ENCODE peak calls at places on chromosomes 11 and 22, in nine cellular contexts. E is tibial nerve, Q is HepG2, D is stomach, O is IMR-90, F is OCI-LY7, G is AG04450, W is Peyer's patch, X is heart left ventricle. A is an unnamed sample.

GRCh38 chr11:101127348-101127698 is 2.3 kb downstream of the PGR start:
- DNase-seq in E (no peak), Q (no peak), D (no peak), O (no peak), F (no peak), G (no peak), W (no peak), X (peak), A (peak)

GRCh38 chr11:82007536-82007935 is 726.1 kb downstream of the FAM181B start:
- DNase-seq in E (no peak), Q (no peak), D (no peak), O (no peak), F (no peak), G (no peak), W (no peak), X (no peak), A (no peak)

GRCh38 chr11:119844808-119845207 is 115.8 kb upstream of the NECTIN1 start:
- DNase-seq in E (no peak), Q (no peak), D (no peak), O (no peak), F (no peak), G (no peak), W (no peak), X (no peak), A (no peak)

GRCh38 chr11:24855951-24856350 is 359.1 kb downstream of the LUZP2 start:
- DNase-seq in E (no peak), Q (no peak), D (no peak), O (peak), F (no peak), G (no peak), W (no peak), X (no peak), A (no peak)

GRCh38 chr11:116715383-116715782 is 57.4 kb downstream of the BUD13 start:
- DNase-seq in E (no peak), Q (no peak), D (no peak), O (no peak), F (no peak), G (no peak), W (no peak), X (no peak), A (no peak)

GRCh38 chr22:46209262-46209661 is 40.8 kb downstream of the CDPF1 start:
- DNase-seq in E (no peak), Q (no peak), D (no peak), O (no peak), F (no peak), G (no peak), W (no peak), X (no peak), A (no peak)

GRCh38 chr11:75679566-75679965 is 10.7 kb upstream of the MAP6 start:
- DNase-seq in E (no peak), Q (no peak), D (no peak), O (no peak), F (no peak), G (no peak), W (no peak), X (no peak), A (no peak)

GRCh38 chr11:9516113-9516512 is 55.3 kb downstream of the ZNF143 start:
- DNase-seq in E (no peak), Q (no peak), D (no peak), O (no peak), F (no peak), G (no peak), W (peak), X (no peak), A (no peak)

GRCh38 chr22:45807156-45807915 is 135.7 kb downstream of the ATXN10 start:
- DNase-seq in E (no peak), Q (no peak), D (no peak), O (peak), F (no peak), G (no peak), W (no peak), X (no peak), A (no peak)

GRCh38 chr11:22165799-22166548 is 26.9 kb upstream of the ANO5 start:
- DNase-seq in E (no peak), Q (no peak), D (no peak), O (no peak), F (no peak), G (no peak), W (no peak), X (no peak), A (no peak)

GRCh38 chr11:10394229-10395100 is 60.6 kb upstream of the AMPD3 start:
- DNase-seq in E (no peak), Q (peak), D (no peak), O (peak), F (no peak), G (no peak), W (peak), X (no peak), A (no peak)

GRCh38 chr11:120907971-120908370 is 115.9 kb upstream of the TBCEL start:
- DNase-seq in E (no peak), Q (no peak), D (no peak), O (no peak), F (no peak), G (no peak), W (no peak), X (no peak), A (no peak)

GRCh38 chr11:124108158-124108557 is 7.1 kb upstream of the VWA5A start:
- DNase-seq in E (no peak), Q (peak), D (no peak), O (peak), F (peak), G (no peak), W (peak), X (no peak), A (no peak)

GRCh38 chr11:131511794-131512193 is 141.4 kb downstream of the NTM start:
- DNase-seq in E (peak), Q (peak), D (peak), O (no peak), F (peak), G (no peak), W (peak), X (no peak), A (peak)

GRCh38 chr22:49827853-49828598 is at the start of gene BRD1:
- DNase-seq in E (no peak), Q (no peak), D (peak), O (peak), F (peak), G (peak), W (peak), X (peak), A (peak)

GRCh38 chr11:118497831-118498230 is 29.4 kb upstream of the TTC36 start:
- DNase-seq in E (no peak), Q (no peak), D (no peak), O (peak), F (no peak), G (no peak), W (no peak), X (no peak), A (no peak)

GRCh38 chr11:65382804-65383368 is 440 bp upstream of the SLC25A45 start:
- DNase-seq in E (no peak), Q (no peak), D (peak), O (no peak), F (no peak), G (no peak), W (no peak), X (no peak), A (peak)

GRCh38 chr11:113132001-113132400 is 170.8 kb downstream of the NCAM1 start:
- DNase-seq in E (no peak), Q (no peak), D (no peak), O (no peak), F (no peak), G (no peak), W (no peak), X (no peak), A (no peak)

GRCh38 chr11:47104337-47104950 is 72.2 kb downstream of the ARFGAP2 start:
- DNase-seq in E (no peak), Q (no peak), D (no peak), O (peak), F (peak), G (no peak), W (no peak), X (no peak), A (no peak)

GRCh38 chr22:40178417-40179409 is 988 bp downstream of the TNRC6B start:
- DNase-seq in E (peak), Q (peak), D (no peak), O (peak), F (peak), G (no peak), W (peak), X (no peak), A (no peak)

GRCh38 chr11:25755918-25756584 is 575.9 kb upstream of the ANO3 start:
- DNase-seq in E (no peak), Q (no peak), D (no peak), O (no peak), F (no peak), G (no peak), W (no peak), X (peak), A (no peak)

GRCh38 chr11:132541794-132542193 is 990.5 kb downstream of the OPCML start:
- DNase-seq in E (no peak), Q (no peak), D (no peak), O (no peak), F (no peak), G (no peak), W (no peak), X (no peak), A (no peak)

GRCh38 chr11:72871089-72871488 is 56.9 kb downstream of the ATG16L2 start:
- DNase-seq in E (no peak), Q (no peak), D (no peak), O (peak), F (no peak), G (no peak), W (no peak), X (no peak), A (no peak)

GRCh38 chr11:111696556-111696955 is 69.6 kb downstream of the PPP2R1B start:
- DNase-seq in E (no peak), Q (no peak), D (no peak), O (peak), F (no peak), G (no peak), W (no peak), X (no peak), A (no peak)

GRCh38 chr11:47977651-47978050 is 2.7 kb upstream of the PTPRJ start:
- DNase-seq in E (no peak), Q (no peak), D (no peak), O (peak), F (no peak), G (no peak), W (no peak), X (no peak), A (no peak)

GRCh38 chr11:54832676-54833075 is 126.0 kb downstream of the OR4A5 start:
- DNase-seq in E (no peak), Q (no peak), D (no peak), O (no peak), F (no peak), G (no peak), W (no peak), X (no peak), A (peak)

GRCh38 chr11:131918663-131919062 is 548.2 kb downstream of the NTM start:
- DNase-seq in E (no peak), Q (no peak), D (no peak), O (no peak), F (no peak), G (no peak), W (no peak), X (no peak), A (no peak)

GRCh38 chr11:116931206-116931953 is 94.0 kb upstream of the APOA1 start:
- DNase-seq in E (no peak), Q (no peak), D (no peak), O (peak), F (peak), G (no peak), W (no peak), X (no peak), A (no peak)

GRCh38 chr22:20568502-20569058 is 61.2 kb downstream of the MED15 start:
- DNase-seq in E (no peak), Q (no peak), D (no peak), O (no peak), F (no peak), G (no peak), W (no peak), X (no peak), A (no peak)

DNA sequence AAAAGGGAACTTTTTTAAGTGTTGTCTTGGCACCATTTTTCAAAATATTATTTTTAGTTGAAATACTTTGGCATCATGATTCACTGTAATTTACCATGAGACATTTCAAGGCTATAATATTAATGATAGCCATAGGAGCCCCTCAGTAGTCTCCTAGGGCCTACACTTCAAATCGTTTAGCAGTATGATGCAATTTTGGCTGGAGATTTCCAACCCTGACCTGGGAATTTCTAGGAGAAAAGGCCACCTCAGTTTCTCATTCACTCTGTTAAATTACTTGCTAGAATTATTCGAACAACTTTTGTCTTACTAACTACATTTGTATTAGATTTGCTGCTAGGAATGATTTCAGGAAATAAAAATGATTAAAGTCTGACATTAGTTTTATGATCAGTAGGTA is 1610.9 kb upstream of the RAG2 start:
- DNase-seq in E (no peak), Q (no peak), D (no peak), O (no peak), F (no peak), G (no peak), W (no peak), X (no peak), A (no peak)
- H3K4me3 ChIP-seq in E (no peak), Q (no peak), D (no peak), O (no peak), F (no peak), G (no peak), W (no peak), X (no peak), A (no peak)

GRCh38 chr11:85627332-85627997 is at the start of gene DLG2:
- DNase-seq in E (peak), Q (no peak), D (no peak), O (peak), F (peak), G (no peak), W (no peak), X (peak), A (peak)

GRCh38 chr11:85626496-85626895 is 648 bp downstream of the DLG2 start:
- DNase-seq in E (no peak), Q (no peak), D (peak), O (no peak), F (no peak), G (no peak), W (no peak), X (no peak), A (peak)

GRCh38 chr11:85628771-85629341 is 463 bp downstream of the TMEM126B start:
- DNase-seq in E (no peak), Q (peak), D (no peak), O (peak), F (no peak), G (no peak), W (no peak), X (no peak), A (no peak)

DNA sequence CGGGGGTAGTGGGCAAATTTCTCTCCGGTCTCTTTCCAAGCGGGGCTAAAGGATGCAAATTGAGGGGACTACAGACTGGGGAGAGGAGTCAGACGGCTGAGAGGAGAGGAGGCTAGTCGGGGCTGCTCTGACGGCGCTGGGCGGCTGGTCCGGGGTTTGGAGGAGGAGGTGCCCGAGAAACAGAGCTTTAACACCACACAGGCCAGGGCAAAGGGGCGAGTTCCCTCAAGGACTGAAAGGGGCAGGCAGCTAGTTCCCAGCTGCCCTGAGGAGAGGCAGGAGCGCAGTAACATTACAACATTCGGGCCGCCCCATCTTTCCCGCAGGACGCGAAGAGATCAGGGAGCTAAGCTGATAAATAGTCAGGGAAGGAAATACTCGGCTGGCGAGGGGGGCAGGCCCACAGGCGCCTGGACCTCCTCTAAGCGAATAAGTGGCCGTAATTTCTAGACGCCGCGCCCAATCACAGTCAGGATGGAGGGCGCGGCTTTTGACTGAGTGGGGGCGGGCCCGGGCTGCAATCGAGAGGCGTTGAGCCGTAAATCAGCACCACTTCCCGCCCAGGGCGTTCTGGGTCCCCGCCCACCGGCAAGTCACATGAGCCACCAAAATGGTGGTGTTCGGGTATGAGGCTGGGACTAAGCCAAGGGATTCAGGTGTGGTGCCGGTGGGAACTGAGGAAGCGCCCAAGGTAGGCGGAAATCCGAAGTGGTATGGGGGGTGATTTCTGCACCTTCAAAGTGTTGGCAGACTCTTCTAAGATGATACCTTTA is at the start of gene TMEM126B:
- DNase-seq in E (peak), Q (peak), D (peak), O (peak), F (peak), G (peak), W (peak), X (peak), A (peak)
- H3K27ac ChIP-seq in E (peak), Q (peak), D (peak), O (peak), F (peak), G (peak), W (peak), X (peak), A (peak)

GRCh38 chr22:27612075-27612474 is 189.5 kb downstream of the MN1 start:
- DNase-seq in E (no peak), Q (no peak), D (no peak), O (no peak), F (no peak), G (no peak), W (no peak), X (no peak), A (no peak)

GRCh38 chr22:27615408-27615807 is 186.1 kb downstream of the MN1 start:
- DNase-seq in E (no peak), Q (no peak), D (no peak), O (no peak), F (no peak), G (no peak), W (no peak), X (no peak), A (no peak)

GRCh38 chr22:27613099-27614089 is 188.2 kb downstream of the MN1 start:
- DNase-seq in E (no peak), Q (no peak), D (no peak), O (no peak), F (no peak), G (no peak), W (no peak), X (no peak), A (no peak)

GRCh38 chr22:27616033-27616432 is 185.5 kb downstream of the MN1 start:
- DNase-seq in E (no peak), Q (no peak), D (no peak), O (no peak), F (no peak), G (no peak), W (no peak), X (no peak), A (no peak)

GRCh38 chr22:27614291-27615007 is 187.1 kb downstream of the MN1 start:
- DNase-seq in E (no peak), Q (no peak), D (no peak), O (no peak), F (no peak), G (no peak), W (no peak), X (no peak), A (no peak)
- H3K4me3 ChIP-seq in E (no peak), Q (no peak), D (peak), O (no peak), F (no peak), G (no peak), W (no peak), X (peak), A (no peak)

GRCh38 chr11:35036642-35037041 is 102.3 kb upstream of the CD44 start:
- DNase-seq in E (no peak), Q (no peak), D (no peak), O (no peak), F (no peak), G (no peak), W (no peak), X (no peak), A (no peak)
- H3K27ac ChIP-seq in E (no peak), Q (no peak), D (no peak), O (no peak), F (no peak), G (no peak), W (no peak), X (no peak), A (no peak)

DNA sequence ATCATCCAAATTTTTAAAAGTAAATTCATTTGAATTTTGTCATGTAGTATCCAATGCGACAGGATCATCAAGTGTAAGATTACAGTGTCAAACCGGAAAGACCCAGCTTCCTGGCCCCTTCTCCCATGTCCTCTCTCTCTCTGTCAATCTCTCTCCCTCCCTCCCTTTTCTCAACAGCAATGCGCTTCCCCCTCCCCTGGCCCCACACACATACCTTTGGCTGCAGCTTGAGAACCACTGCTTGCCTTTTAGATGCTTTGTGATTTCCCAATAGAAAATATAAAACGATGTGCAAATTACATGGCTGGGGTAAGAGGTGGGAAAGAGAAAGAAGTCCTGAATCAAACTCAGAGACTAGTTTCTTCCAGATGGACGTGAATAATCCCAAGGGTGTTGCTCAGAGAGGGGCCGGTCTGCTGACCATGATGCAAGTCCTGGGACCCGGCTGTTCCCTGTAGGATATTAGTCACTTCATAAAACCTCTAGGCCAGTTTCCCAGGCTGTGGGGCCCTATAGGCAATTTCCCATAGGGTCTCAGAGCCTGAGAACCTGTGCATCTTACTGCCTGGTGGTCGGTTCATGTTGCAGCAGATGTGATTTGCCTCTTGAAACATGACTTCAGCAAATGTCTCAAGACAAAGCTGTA is 34.3 kb upstream of the ETS1 start:
- DNase-seq in E (no peak), Q (no peak), D (no peak), O (peak), F (no peak), G (peak), W (no peak), X (no peak), A (no peak)
- H3K4me3 ChIP-seq in E (no peak), Q (no peak), D (no peak), O (no peak), F (no peak), G (no peak), W (no peak), X (no peak), A (no peak)